ENCODE peak calls at places on chromosomes 4 and X, in nine cellular contexts. D is CD8-positive, alpha-beta T cell; W is suprapubic skin; I is SK-N-SH; A is lower lobe of right lung; V is testis; T is lung; K is endothelial cell of umbilical vein; Y is tibial artery. P is an unnamed sample. For H3K4me1, the result is how much of the 10 kb centered on the place peaks cover.

GRCh38 chr4:158667651-158668198 is 4.0 kb downstream of the C4orf46 start:
- DNase-seq in Y (no peak), A (no peak), I (peak), W (no peak), T (no peak), V (no peak), D (peak), K (peak), P (no peak)

GRCh38 chr4:143482753-143483362 is 30.6 kb upstream of the SMARCA5 start:
- DNase-seq in W (no peak), K (peak), A (no peak), V (peak), Y (no peak), T (no peak), D (no peak), I (peak), P (peak)

GRCh38 chr4:31545755-31546154 is 825.6 kb downstream of the PCDH7 start:
- DNase-seq in D (no peak), K (no peak), I (no peak), W (no peak), A (no peak), Y (no peak), T (no peak), V (no peak), P (no peak)

GRCh38 chr4:113826431-113826830 is 64.9 kb upstream of the CAMK2D start:
- DNase-seq in W (no peak), Y (no peak), I (no peak), K (no peak), T (no peak), V (no peak), A (no peak), D (no peak), P (no peak)

GRCh38 chr4:185276036-185276435 is 66.6 kb downstream of the SNX25 start:
- DNase-seq in V (no peak), K (peak), D (no peak), I (no peak), W (no peak), T (no peak), A (no peak), Y (no peak), P (no peak)

GRCh38 chr4:25215506-25215905 is 18.3 kb upstream of the PI4K2B start:
- DNase-seq in D (no peak), Y (no peak), V (no peak), A (no peak), W (no peak), I (no peak), T (no peak), K (no peak), P (no peak)

GRCh38 chr4:94575652-94576051 is 123.9 kb downstream of the PDLIM5 start:
- DNase-seq in W (no peak), D (no peak), T (no peak), V (no peak), K (no peak), A (no peak), Y (peak), I (no peak), P (no peak)

GRCh38 chr4:112778520-112778919 is 141.6 kb downstream of the LARP7 start:
- DNase-seq in A (no peak), K (no peak), Y (no peak), T (no peak), D (no peak), W (no peak), I (no peak), V (no peak), P (no peak)

GRCh38 chrX:38192007-38192625 is 28.6 kb downstream of the SRPX start:
- DNase-seq in D (no peak), K (peak), I (peak), W (no peak), A (no peak), T (no peak), Y (no peak), V (peak), P (no peak)

GRCh38 chr4:111681751-111682150 is 463.5 kb upstream of the FAM241A start:
- DNase-seq in A (no peak), I (no peak), W (no peak), V (no peak), T (no peak), D (no peak), Y (no peak), K (no peak), P (no peak)

GRCh38 chrX:24424948-24425347 is 40.1 kb upstream of the PDK3 start:
- DNase-seq in T (no peak), D (no peak), W (peak), A (no peak), V (peak), K (no peak), Y (peak), I (no peak), P (peak)

GRCh38 chrX:132216806-132217202 is 2.4 kb downstream of the RAP2C start:
- DNase-seq in K (peak), W (no peak), A (no peak), Y (no peak), T (no peak), V (no peak), D (peak), I (no peak), P (no peak)

GRCh38 chrX:19628006-19628575 is 112.8 kb upstream of the MAP3K15 start:
- DNase-seq in D (no peak), I (no peak), T (no peak), Y (no peak), V (no peak), A (no peak), K (no peak), W (no peak), P (no peak)

GRCh38 chrX:136215559-136215958 is 35.6 kb downstream of the MAP7D3 start:
- DNase-seq in K (no peak), V (no peak), D (no peak), W (no peak), Y (no peak), I (no peak), A (no peak), T (no peak), P (no peak)

GRCh38 chr4:145083891-145084640 is 13.9 kb downstream of the ANAPC10 start:
- DNase-seq in T (no peak), D (no peak), I (no peak), A (no peak), K (no peak), V (no peak), Y (no peak), W (no peak), P (no peak)

GRCh38 chrX:68432648-68433047 is 647 bp downstream of the OPHN1 start:
- DNase-seq in A (no peak), V (no peak), K (peak), T (no peak), D (no peak), W (no peak), I (peak), Y (no peak), P (no peak)

GRCh38 chrX:17710836-17711235 is 26.5 kb upstream of the SCML1 start:
- DNase-seq in Y (no peak), D (no peak), W (no peak), A (no peak), V (no peak), T (no peak), K (no peak), I (no peak), P (no peak)

GRCh38 chr4:37132351-37132989 is 112.1 kb upstream of the NWD2 start:
- DNase-seq in Y (no peak), T (no peak), A (no peak), I (peak), W (no peak), V (no peak), K (no peak), D (no peak), P (no peak)

GRCh38 chr4:83417566-83417965 is 38.1 kb downstream of the HELQ start:
- DNase-seq in D (no peak), W (no peak), I (no peak), A (no peak), K (no peak), Y (no peak), T (no peak), V (no peak), P (no peak)

GRCh38 chr4:35038079-35038805 is 1206.1 kb downstream of the ARAP2 start:
- DNase-seq in W (no peak), D (no peak), I (peak), K (no peak), A (no peak), T (no peak), Y (no peak), V (no peak), P (no peak)

GRCh38 chr4:99572527-99573240 is 1.9 kb upstream of the MTTP start:
- DNase-seq in W (no peak), I (no peak), K (no peak), V (no peak), Y (no peak), T (no peak), D (no peak), A (no peak), P (no peak)

GRCh38 chrX:118026631-118027030 is 90.0 kb downstream of the KLHL13 start:
- DNase-seq in Y (no peak), A (no peak), I (no peak), D (no peak), K (no peak), V (no peak), T (no peak), W (no peak), P (no peak)

GRCh38 chrX:118024482-118024881 is 92.1 kb downstream of the KLHL13 start:
- DNase-seq in K (no peak), A (no peak), Y (no peak), T (no peak), D (no peak), W (no peak), I (no peak), V (no peak), P (no peak)

GRCh38 chrX:118022803-118023202 is 93.8 kb downstream of the KLHL13 start:
- DNase-seq in I (no peak), Y (no peak), T (no peak), A (no peak), K (no peak), W (no peak), V (no peak), D (no peak), P (no peak)

GRCh38 chrX:118025193-118025592 is 91.4 kb downstream of the KLHL13 start:
- DNase-seq in D (no peak), V (no peak), T (no peak), A (no peak), Y (no peak), I (no peak), W (no peak), K (no peak), P (no peak)
- H3K4me3 ChIP-seq in D (no peak), V (no peak), T (no peak), A (no peak), Y (no peak), I (no peak), W (no peak), K (no peak), P (no peak)

GRCh38 chrX:100649550-100650356 is 5.8 kb downstream of the SRPX2 start:
- DNase-seq in T (peak), Y (peak), W (peak), I (no peak), D (no peak), A (peak), K (peak), V (peak), P (peak)
- H3K4me1 ChIP-seq in T (under half), Y (under half), W (under half), I (under half), D (under half), A (under half), K (half or more), V (under half), P (under half)

GRCh38 chr4:11805837-11806236 is 377.1 kb upstream of the HS3ST1 start:
- DNase-seq in A (no peak), K (peak), Y (no peak), I (no peak), T (no peak), D (no peak), V (no peak), W (no peak), P (no peak)
- TF ChIP-seq CTCF in A (peak), K (peak), Y (peak), I (no peak), T (peak), D (no peak), V (peak), W (no peak), P (peak)

GRCh38 chr4:5957091-5957490 is 61.1 kb downstream of the C4orf50 start:
- DNase-seq in K (no peak), Y (no peak), I (no peak), A (no peak), T (no peak), W (no peak), V (no peak), D (no peak), P (no peak)
- H3K4me3 ChIP-seq in K (no peak), Y (no peak), I (no peak), A (no peak), T (no peak), W (no peak), V (peak), D (no peak), P (no peak)

GRCh38 chr4:118730683-118731082 is 45.5 kb downstream of the METTL14 start:
- DNase-seq in I (no peak), D (no peak), V (no peak), A (no peak), K (no peak), Y (no peak), T (no peak), W (no peak), P (no peak)
- H3K4me1 ChIP-seq in I (under half), D (under half), V (under half), A (under half), K (under half), Y (under half), T (under half), W (under half), P (under half)

DNA sequence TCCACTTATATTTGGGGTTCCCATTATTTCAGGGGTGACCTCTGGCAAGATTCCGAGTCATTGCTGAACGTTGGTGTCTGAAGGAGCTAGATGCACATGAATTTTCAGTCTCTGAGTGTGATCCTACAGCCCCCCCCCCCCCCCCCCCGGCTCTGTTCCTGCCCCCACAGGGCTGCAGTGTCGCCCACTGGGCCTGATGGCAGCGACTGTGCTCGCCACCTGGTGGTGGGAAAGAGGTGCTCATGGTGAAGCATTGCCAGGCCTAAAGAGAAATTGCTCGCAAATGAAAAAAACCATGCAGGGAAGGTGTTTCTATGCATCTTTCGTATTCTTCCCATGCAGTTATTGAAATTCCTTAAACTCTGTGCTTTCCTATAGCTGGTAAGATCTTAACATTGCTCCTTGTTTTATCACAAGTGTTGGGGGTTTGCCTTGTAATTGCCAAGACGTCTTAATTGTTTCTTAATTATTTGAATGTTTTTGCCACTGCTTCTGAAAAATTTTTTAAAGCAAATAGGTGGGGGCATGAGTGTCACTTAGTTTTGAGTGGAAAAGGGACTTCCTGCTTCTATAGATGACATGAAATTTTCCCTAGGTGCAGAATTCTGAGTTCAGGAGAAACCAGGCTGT is 63.2 kb downstream of the CLDN22 start:
- DNase-seq in W (no peak), V (peak), I (peak), K (peak), T (no peak), D (peak), A (peak), Y (peak), P (peak)
- TF ChIP-seq CTCF in W (no peak), V (peak), I (peak), K (peak), T (peak), D (peak), A (peak), Y (peak), P (peak)

GRCh38 chrX:23332101-23332887 is 2.4 kb upstream of the PTCHD1 start:
- DNase-seq in V (peak), T (no peak), D (no peak), K (no peak), I (peak), W (no peak), A (no peak), Y (peak), P (no peak)

GRCh38 chrX:23334536-23334870 is at the start of gene PTCHD1:
- DNase-seq in A (no peak), T (no peak), D (no peak), I (peak), Y (no peak), K (no peak), W (no peak), V (no peak), P (no peak)

GRCh38 chrX:23332888-23333821 is 1.5 kb upstream of the PTCHD1 start:
- DNase-seq in D (no peak), Y (no peak), V (no peak), W (no peak), K (no peak), T (no peak), I (peak), A (no peak), P (no peak)

GRCh38 chrX:23333842-23334535 is 660 bp upstream of the PTCHD1 start:
- DNase-seq in K (no peak), T (no peak), Y (peak), W (no peak), D (no peak), V (peak), I (peak), A (no peak), P (no peak)

DNA sequence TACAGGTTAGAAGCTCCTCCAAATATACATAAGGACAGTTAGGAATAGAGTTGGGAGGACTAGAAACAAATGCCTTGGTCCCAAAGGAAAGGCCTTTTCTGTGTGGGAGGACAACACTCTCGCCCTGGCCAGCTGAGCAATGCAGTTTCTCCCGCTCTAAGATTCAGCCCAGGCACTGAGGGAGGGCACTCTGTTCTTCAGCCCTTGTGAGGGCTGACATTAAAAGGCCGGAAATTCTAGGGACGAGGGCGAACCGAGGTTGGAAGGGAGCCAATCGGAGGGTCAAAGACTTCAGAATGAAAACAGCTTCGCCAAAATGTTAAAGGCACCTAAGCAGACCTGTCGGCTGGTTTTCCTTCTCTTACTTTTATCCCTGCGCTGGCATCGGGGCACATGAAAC is 2.9 kb upstream of the PTCHD1 start:
- DNase-seq in T (no peak), D (no peak), I (no peak), A (no peak), W (no peak), V (no peak), Y (no peak), K (no peak), P (no peak)
- H3K4me3 ChIP-seq in T (no peak), D (no peak), I (no peak), A (no peak), W (no peak), V (no peak), Y (peak), K (no peak), P (peak)

GRCh38 chr4:153510252-153511001 is 44.3 kb downstream of the TMEM131L start:
- DNase-seq in K (no peak), T (no peak), I (no peak), D (no peak), Y (no peak), A (no peak), V (no peak), W (no peak), P (no peak)

GRCh38 chr4:153512162-153512852 is 46.1 kb downstream of the TMEM131L start:
- DNase-seq in W (no peak), A (no peak), K (no peak), D (no peak), T (no peak), V (no peak), Y (no peak), I (no peak), P (no peak)

GRCh38 chr4:153511104-153511503 is 44.9 kb downstream of the TMEM131L start:
- DNase-seq in Y (no peak), D (no peak), K (no peak), T (no peak), A (no peak), V (no peak), I (no peak), W (no peak), P (no peak)

GRCh38 chr4:153507679-153508073 is 41.5 kb downstream of the TMEM131L start:
- DNase-seq in T (no peak), Y (no peak), D (no peak), I (no peak), V (no peak), W (no peak), K (no peak), A (no peak), P (no peak)

DNA sequence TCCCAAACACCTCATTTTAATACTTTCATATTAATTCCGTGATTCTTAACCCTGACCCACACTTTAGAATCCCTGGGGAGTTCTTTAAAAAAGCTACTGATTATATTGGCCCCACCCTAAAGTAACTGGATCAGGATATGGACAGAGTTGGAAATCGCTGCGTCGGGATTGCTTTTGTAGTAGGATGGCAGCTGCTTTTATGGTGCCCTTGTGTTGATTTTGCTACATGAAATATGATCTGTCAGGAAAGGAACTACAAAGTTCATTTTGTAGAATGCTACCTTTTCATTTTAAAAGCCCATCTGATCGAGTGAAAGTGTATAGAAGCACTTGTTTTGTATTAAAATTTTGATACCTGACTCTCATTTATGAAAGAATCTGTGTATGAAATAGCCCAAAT is 43.6 kb downstream of the TMEM131L start:
- DNase-seq in T (no peak), Y (no peak), A (no peak), W (no peak), I (no peak), K (no peak), V (no peak), D (no peak), P (no peak)
- H3K4me1 ChIP-seq in T (under half), Y (half or more), A (under half), W (under half), I (under half), K (under half), V (under half), D (under half), P (under half)

P was measured in heart right ventricle.